ENCODE peak calls at places on chromosomes 13 and 19, in four cellular contexts. F is epithelial cell of proximal tubule, R is MG63, T is ELR. L is an unnamed sample.

GRCh38 chr19:35890113-35890650 is 10.2 kb downstream of the NFKBID start:
- DNase-seq in F (no peak), R (no peak), T (no peak), L (no peak)

GRCh38 chr13:41599619-41600018 is 142.3 kb downstream of the RGCC start:
- DNase-seq in F (no peak), R (no peak), T (no peak), L (no peak)

GRCh38 chr13:20126460-20127262 is 34.2 kb downstream of the GJA3 start:
- DNase-seq in F (no peak), R (no peak), T (no peak), L (no peak)

GRCh38 chr13:84446972-84447700 is 564.9 kb upstream of the SLITRK1 start:
- DNase-seq in F (no peak), R (no peak), T (no peak), L (no peak)

GRCh38 chr13:75621147-75621546 is 15.0 kb upstream of the LMO7 start:
- DNase-seq in F (no peak), R (no peak), T (peak), L (no peak)

GRCh38 chr19:43704002-43704705 is 11.7 kb upstream of the IRGC start:
- DNase-seq in F (no peak), R (no peak), T (no peak), L (no peak)

GRCh38 chr13:100440756-100441421 is 147.7 kb downstream of the GGACT start:
- DNase-seq in F (peak), R (no peak), T (peak), L (no peak)

GRCh38 chr13:24301911-24302310 is 7.5 kb upstream of the C1QTNF9 start:
- DNase-seq in F (no peak), R (no peak), T (no peak), L (no peak)

GRCh38 chr19:5494780-5495179 is 39.6 kb downstream of the ZNRF4 start:
- DNase-seq in F (no peak), R (no peak), T (no peak), L (no peak)

GRCh38 chr19:48868196-48868886 is at the start of gene PLEKHA4:
- DNase-seq in F (no peak), R (peak), T (peak), L (no peak)

GRCh38 chr19:6720369-6721112 is at the start of gene C3:
- DNase-seq in F (peak), R (peak), T (peak), L (no peak)

GRCh38 chr13:113648218-113648615 is 9.8 kb downstream of the ATP4B start:
- DNase-seq in F (no peak), R (no peak), T (no peak), L (no peak)

GRCh38 chr13:92463134-92463533 is 763.5 kb upstream of the GPC6 start:
- DNase-seq in F (no peak), R (no peak), T (no peak), L (no peak)

GRCh38 chr13:98370806-98371553 is 193.9 kb upstream of the RNF113B start:
- DNase-seq in F (no peak), R (peak), T (peak), L (no peak)

GRCh38 chr19:28155265-28155664 is 1057.7 kb downstream of the UQCRFS1 start:
- DNase-seq in F (no peak), R (no peak), T (no peak), L (no peak)

GRCh38 chr19:42419309-42419708 is 7.9 kb downstream of the LIPE start:
- DNase-seq in F (no peak), R (peak), T (no peak), L (no peak)

GRCh38 chr13:25961294-25961693 is 90.5 kb downstream of the SHISA2 start:
- DNase-seq in F (no peak), R (no peak), T (no peak), L (no peak)

GRCh38 chr13:34808649-34809048 is 133.4 kb upstream of the NBEA start:
- DNase-seq in F (no peak), R (no peak), T (no peak), L (no peak)

GRCh38 chr13:32538234-32538620 is 368 bp downstream of the N4BP2L2 start:
- DNase-seq in F (no peak), R (peak), T (peak), L (no peak)

GRCh38 chr13:32663660-32664059 is 77.4 kb downstream of the PDS5B start:
- DNase-seq in F (no peak), R (no peak), T (no peak), L (no peak)

GRCh38 chr19:47035127-47035494 is 13.3 kb downstream of the TMEM160 start:
- DNase-seq in F (no peak), R (no peak), T (peak), L (no peak)

GRCh38 chr19:37389234-37389633 is 18.3 kb downstream of the ZNF527 start:
- DNase-seq in F (no peak), R (no peak), T (no peak), L (no peak)

GRCh38 chr19:51904331-51905165 is at the start of gene ZNF649:
- DNase-seq in F (peak), R (peak), T (peak), L (peak)

L was measured in central memory CD4-positive, alpha-beta T cell.